ENCODE peak calls at places on chromosomes 4 and X, in four cellular contexts. One of them, this sample, is unnamed.
A peak's percentile ranks its signal among the peaks of the same experiment; 100 is the strongest.

GRCh38 chr4:140556372-140557085 is 12.2 kb downstream of the UCP1 start:
- DNase-seq in lung microvascular endothelial cell: no peak
- DNase-seq in NB4: no peak
- DNase-seq in ascending aorta: no peak
- DNase-seq in this sample: no peak

GRCh38 chr4:159227984-159228383 is 125.1 kb downstream of the RAPGEF2 start:
- DNase-seq in lung microvascular endothelial cell: peak; percentile 93
- DNase-seq in NB4: no peak
- DNase-seq in ascending aorta: peak; percentile 24
- DNase-seq in this sample: no peak

GRCh38 chr4:106365613-106366012 is 3.0 kb downstream of the GIMD1 start:
- DNase-seq in lung microvascular endothelial cell: peak; percentile 92
- DNase-seq in NB4: peak; percentile 77
- DNase-seq in ascending aorta: no peak
- DNase-seq in this sample: no peak

GRCh38 chr4:978957-979701 is 5.8 kb upstream of the DGKQ start:
- DNase-seq in lung microvascular endothelial cell: peak; percentile 55
- DNase-seq in NB4: peak; percentile 94
- DNase-seq in ascending aorta: no peak
- DNase-seq in this sample: no peak

GRCh38 chr4:83307920-83308319 is 23.3 kb upstream of the COQ2 start:
- DNase-seq in lung microvascular endothelial cell: no peak
- DNase-seq in NB4: no peak
- DNase-seq in ascending aorta: no peak
- DNase-seq in this sample: no peak

GRCh38 chr4:77861500-77861899 is 1.1 kb upstream of the MRPL1 start:
- DNase-seq in lung microvascular endothelial cell: peak; percentile 7
- DNase-seq in NB4: no peak
- DNase-seq in ascending aorta: no peak
- DNase-seq in this sample: no peak

GRCh38 chr4:54904953-54905352 is 220.4 kb downstream of the KDR start:
- DNase-seq in lung microvascular endothelial cell: peak; percentile 9
- DNase-seq in NB4: no peak
- DNase-seq in ascending aorta: no peak
- DNase-seq in this sample: no peak

GRCh38 chrX:42804524-42804923 is 26.6 kb upstream of the PPP1R2C start:
- DNase-seq in lung microvascular endothelial cell: no peak
- DNase-seq in NB4: no peak
- DNase-seq in ascending aorta: no peak
- DNase-seq in this sample: no peak

GRCh38 chr4:182854466-182854865 is 62.7 kb downstream of the DCTD start:
- DNase-seq in lung microvascular endothelial cell: no peak
- DNase-seq in NB4: no peak
- DNase-seq in ascending aorta: no peak
- DNase-seq in this sample: no peak

GRCh38 chrX:31931225-31931624 is 859.4 kb upstream of the FTHL17 start:
- DNase-seq in lung microvascular endothelial cell: peak; percentile 1
- DNase-seq in NB4: no peak
- DNase-seq in ascending aorta: no peak
- DNase-seq in this sample: no peak

GRCh38 chrX:46758956-46759644 is at the start of gene SLC9A7:
- DNase-seq in lung microvascular endothelial cell: peak; percentile 63
- DNase-seq in NB4: peak; percentile 84
- DNase-seq in ascending aorta: no peak
- DNase-seq in this sample: no peak

GRCh38 chrX:151901821-151902220 is 10.9 kb upstream of the MAGEA4 start:
- DNase-seq in lung microvascular endothelial cell: no peak
- DNase-seq in NB4: no peak
- DNase-seq in ascending aorta: no peak
- DNase-seq in this sample: no peak

GRCh38 chrX:23742174-23742692 is 843 bp downstream of the ACOT9 start:
- DNase-seq in lung microvascular endothelial cell: peak; percentile 66
- DNase-seq in NB4: peak; percentile 42
- DNase-seq in ascending aorta: no peak
- DNase-seq in this sample: no peak

GRCh38 chrX:13088155-13088485 is 43.7 kb upstream of the FAM9C start:
- DNase-seq in lung microvascular endothelial cell: no peak
- DNase-seq in NB4: peak; percentile 54
- DNase-seq in ascending aorta: no peak
- DNase-seq in this sample: no peak

GRCh38 chr4:179893967-179894590 is 2349.1 kb upstream of the TENM3 start:
- DNase-seq in lung microvascular endothelial cell: no peak
- DNase-seq in NB4: no peak
- DNase-seq in ascending aorta: no peak
- DNase-seq in this sample: no peak

GRCh38 chr4:173159791-173160190 is 8.8 kb upstream of the GALNT7 start:
- DNase-seq in lung microvascular endothelial cell: no peak
- DNase-seq in NB4: no peak
- DNase-seq in ascending aorta: no peak
- DNase-seq in this sample: no peak

GRCh38 chr4:159564615-159565014 is 461.7 kb downstream of the RAPGEF2 start:
- DNase-seq in lung microvascular endothelial cell: no peak
- DNase-seq in NB4: no peak
- DNase-seq in ascending aorta: no peak
- DNase-seq in this sample: no peak

GRCh38 chr4:55707507-55707906 is 71.4 kb upstream of the NMU start:
- DNase-seq in lung microvascular endothelial cell: no peak
- DNase-seq in NB4: no peak
- DNase-seq in ascending aorta: no peak
- DNase-seq in this sample: no peak

GRCh38 chrX:68508799-68509198 is 9.9 kb downstream of the YIPF6 start:
- DNase-seq in lung microvascular endothelial cell: peak; percentile 38
- DNase-seq in NB4: no peak
- DNase-seq in ascending aorta: no peak
- DNase-seq in this sample: no peak

GRCh38 chr4:106585920-106586349 is 217.4 kb upstream of the GIMD1 start:
- DNase-seq in lung microvascular endothelial cell: no peak
- DNase-seq in NB4: no peak
- DNase-seq in ascending aorta: no peak
- DNase-seq in this sample: no peak

GRCh38 chrX:136589966-136590365 is 58.0 kb downstream of the VGLL1 start:
- DNase-seq in lung microvascular endothelial cell: no peak
- DNase-seq in NB4: no peak
- DNase-seq in ascending aorta: no peak
- DNase-seq in this sample: no peak

GRCh38 chr4:2862528-2862927 is 18.9 kb downstream of the ADD1 start:
- DNase-seq in lung microvascular endothelial cell: peak; percentile 51
- DNase-seq in NB4: no peak
- DNase-seq in ascending aorta: no peak
- DNase-seq in this sample: no peak

GRCh38 chr4:176818531-176818930 is 25.8 kb upstream of the VEGFC start:
- DNase-seq in lung microvascular endothelial cell: no peak
- DNase-seq in NB4: no peak
- DNase-seq in ascending aorta: no peak
- DNase-seq in this sample: no peak

GRCh38 chrX:23327104-23327503 is 7.5 kb upstream of the PTCHD1 start:
- DNase-seq in lung microvascular endothelial cell: peak; percentile 12
- DNase-seq in NB4: peak; percentile 1
- DNase-seq in ascending aorta: no peak
- DNase-seq in this sample: no peak

GRCh38 chrX:97267376-97267775 is 383.7 kb downstream of the RPA4 start:
- DNase-seq in lung microvascular endothelial cell: peak; percentile 53
- DNase-seq in NB4: no peak
- DNase-seq in ascending aorta: no peak
- DNase-seq in this sample: no peak

GRCh38 chr4:89598602-89599001 is 238.4 kb downstream of the SNCA start:
- DNase-seq in lung microvascular endothelial cell: peak; percentile 43
- DNase-seq in NB4: peak; percentile 3
- DNase-seq in ascending aorta: no peak
- DNase-seq in this sample: no peak

GRCh38 chr4:127400736-127401346 is 231.9 kb upstream of the INTU start:
- DNase-seq in lung microvascular endothelial cell: peak; percentile 73
- DNase-seq in NB4: peak; percentile 71
- DNase-seq in ascending aorta: no peak
- DNase-seq in this sample: no peak

GRCh38 chr4:54945838-54946237 is 179.6 kb downstream of the KDR start:
- DNase-seq in lung microvascular endothelial cell: peak; percentile 88
- DNase-seq in NB4: no peak
- DNase-seq in ascending aorta: no peak
- DNase-seq in this sample: no peak

GRCh38 chrX:118666521-118666920 is 60.9 kb upstream of the IL13RA1 start:
- DNase-seq in lung microvascular endothelial cell: no peak
- DNase-seq in NB4: no peak
- DNase-seq in ascending aorta: no peak
- DNase-seq in this sample: no peak

GRCh38 chr4:64799751-64800150 is 390.5 kb upstream of the TECRL start:
- DNase-seq in lung microvascular endothelial cell: no peak
- DNase-seq in NB4: no peak
- DNase-seq in ascending aorta: no peak
- DNase-seq in this sample: no peak

GRCh38 chr4:182065255-182065654 is 177.9 kb upstream of the TENM3 start:
- DNase-seq in lung microvascular endothelial cell: no peak
- DNase-seq in NB4: no peak
- DNase-seq in ascending aorta: no peak
- DNase-seq in this sample: no peak

GRCh38 chrX:32448945-32449344 is 762.4 kb downstream of the DMD start:
- DNase-seq in lung microvascular endothelial cell: no peak
- DNase-seq in NB4: no peak
- DNase-seq in ascending aorta: no peak
- DNase-seq in this sample: no peak